ENCODE peak calls at places on chromosomes 16 and 17, in six cellular contexts. K is GM10248; U is fibroblast of lung; C is HL-60; L is activated CD8-positive, alpha-beta memory T cell treated with anti-CD3 and anti-CD28 coated beads for 1 hour; P is NCI-H2107. Z is an unnamed sample.

GRCh38 chr17:7046127-7046724 is 2.3 kb upstream of the SLC16A11 start:
- DNase-seq in K (no peak), U (no peak), C (no peak), L (no peak), P (no peak), Z (peak)

GRCh38 chr17:38702166-38702899 is 2.7 kb upstream of the MLLT6 start:
- DNase-seq in K (peak), U (peak), C (peak), L (peak), P (peak), Z (peak)

GRCh38 chr16:89187337-89188063 is 12.8 kb downstream of the SLC22A31 start:
- DNase-seq in K (no peak), U (peak), C (peak), L (no peak), P (no peak), Z (no peak)

GRCh38 chr16:70526403-70526802 is 2.8 kb downstream of the SF3B3 start:
- DNase-seq in K (no peak), U (peak), C (no peak), L (no peak), P (no peak), Z (no peak)

GRCh38 chr17:36507266-36507665 is 20.8 kb downstream of the ZNHIT3 start:
- DNase-seq in K (no peak), U (no peak), C (no peak), L (no peak), P (no peak), Z (no peak)

GRCh38 chr16:50842589-50842988 is 100.7 kb downstream of the CYLD start:
- DNase-seq in K (no peak), U (no peak), C (no peak), L (no peak), P (no peak), Z (no peak)

GRCh38 chr16:83906690-83907089 is 7.8 kb downstream of the MLYCD start:
- DNase-seq in K (no peak), U (peak), C (no peak), L (no peak), P (no peak), Z (no peak)

GRCh38 chr17:20289984-20290383 is 177.4 kb downstream of the LGALS9B start:
- DNase-seq in K (no peak), U (no peak), C (no peak), L (no peak), P (no peak), Z (no peak)

GRCh38 chr17:64020068-64020766 is at the start of gene ICAM2:
- DNase-seq in K (peak), U (no peak), C (peak), L (peak), P (no peak), Z (no peak)

GRCh38 chr17:59853168-59853918 is 39.4 kb downstream of the TUBD1 start:
- DNase-seq in K (peak), U (peak), C (peak), L (no peak), P (no peak), Z (peak)

GRCh38 chr16:3175157-3176153 is 12.5 kb upstream of the OR1F1 start:
- DNase-seq in K (no peak), U (no peak), C (no peak), L (no peak), P (no peak), Z (peak)

GRCh38 chr17:44033841-44034408 is 19.2 kb upstream of the TMEM101 start:
- DNase-seq in K (no peak), U (no peak), C (no peak), L (no peak), P (no peak), Z (no peak)

Z was measured in mammary epithelial cell.